ENCODE peak calls at places on chromosomes 3 and 15, in seven cellular contexts. One of them, this sample, is unnamed.

GRCh38 chr3:188583476-188584161 is 429.7 kb downstream of the LPP start:
- DNase-seq in BE2C: no peak
- DNase-seq in spleen: no peak
- DNase-seq in GM12865: peak; percentile 13
- DNase-seq in AG09309: no peak
- DNase-seq in choroid plexus epithelial cell: peak; percentile 35
- DNase-seq in coronary artery: no peak
- DNase-seq in this sample: peak; percentile 79

GRCh38 chr3:155790272-155790918 is 15.7 kb downstream of the C3orf33 start:
- DNase-seq in BE2C: no peak
- DNase-seq in spleen: no peak
- DNase-seq in GM12865: no peak
- DNase-seq in AG09309: no peak
- DNase-seq in choroid plexus epithelial cell: no peak
- DNase-seq in coronary artery: no peak
- DNase-seq in this sample: no peak

GRCh38 chr15:30985081-30985531 is 6.3 kb downstream of the MTMR10 start:
- DNase-seq in BE2C: no peak
- DNase-seq in spleen: no peak
- DNase-seq in GM12865: no peak
- DNase-seq in AG09309: no peak
- DNase-seq in choroid plexus epithelial cell: peak; percentile 54
- DNase-seq in coronary artery: no peak
- DNase-seq in this sample: no peak

GRCh38 chr15:63093486-63094205 is 28.0 kb upstream of the LACTB start:
- DNase-seq in BE2C: peak; percentile 84
- DNase-seq in spleen: peak; percentile 86
- DNase-seq in GM12865: peak; percentile 84
- DNase-seq in AG09309: no peak
- DNase-seq in choroid plexus epithelial cell: peak; percentile 87
- DNase-seq in coronary artery: no peak
- DNase-seq in this sample: peak; percentile 87

GRCh38 chr3:170614214-170614966 is 28.5 kb upstream of the SLC7A14 start:
- DNase-seq in BE2C: no peak
- DNase-seq in spleen: no peak
- DNase-seq in GM12865: no peak
- DNase-seq in AG09309: peak; percentile 78
- DNase-seq in choroid plexus epithelial cell: peak; percentile 83
- DNase-seq in coronary artery: no peak
- DNase-seq in this sample: no peak

GRCh38 chr15:62769604-62770003 is 272.9 kb upstream of the TPM1 start:
- DNase-seq in BE2C: no peak
- DNase-seq in spleen: no peak
- DNase-seq in GM12865: no peak
- DNase-seq in AG09309: peak; percentile 53
- DNase-seq in choroid plexus epithelial cell: peak; percentile 66
- DNase-seq in coronary artery: no peak
- DNase-seq in this sample: no peak

GRCh38 chr3:44237161-44237560 is 4.5 kb upstream of the TOPAZ1 start:
- DNase-seq in BE2C: no peak
- DNase-seq in spleen: no peak
- DNase-seq in GM12865: no peak
- DNase-seq in AG09309: no peak
- DNase-seq in choroid plexus epithelial cell: no peak
- DNase-seq in coronary artery: no peak
- DNase-seq in this sample: no peak

GRCh38 chr15:74783072-74783807 is 1.4 kb downstream of the CSK start:
- DNase-seq in BE2C: peak; percentile 42
- DNase-seq in spleen: peak; percentile 90
- DNase-seq in GM12865: peak; percentile 76
- DNase-seq in AG09309: no peak
- DNase-seq in choroid plexus epithelial cell: peak; percentile 54
- DNase-seq in coronary artery: no peak
- DNase-seq in this sample: peak; percentile 61

GRCh38 chr3:191363221-191363620 is 32.9 kb upstream of the UTS2B start:
- DNase-seq in BE2C: no peak
- DNase-seq in spleen: no peak
- DNase-seq in GM12865: no peak
- DNase-seq in AG09309: no peak
- DNase-seq in choroid plexus epithelial cell: no peak
- DNase-seq in coronary artery: no peak
- DNase-seq in this sample: no peak

GRCh38 chr3:49133226-49133951 is 539 bp upstream of the LAMB2 start:
- DNase-seq in BE2C: peak; percentile 75
- DNase-seq in spleen: no peak
- DNase-seq in GM12865: no peak
- DNase-seq in AG09309: peak; percentile 62
- DNase-seq in choroid plexus epithelial cell: peak; percentile 92
- DNase-seq in coronary artery: peak; percentile 90
- DNase-seq in this sample: no peak

GRCh38 chr3:36540898-36541518 is 160.7 kb downstream of the STAC start:
- DNase-seq in BE2C: peak; percentile 24
- DNase-seq in spleen: no peak
- DNase-seq in GM12865: no peak
- DNase-seq in AG09309: peak; percentile 25
- DNase-seq in choroid plexus epithelial cell: peak; percentile 69
- DNase-seq in coronary artery: no peak
- DNase-seq in this sample: no peak

GRCh38 chr15:59687831-59688230 is 1.3 kb downstream of the BNIP2 start:
- DNase-seq in BE2C: no peak
- DNase-seq in spleen: no peak
- DNase-seq in GM12865: peak; percentile 66
- DNase-seq in AG09309: no peak
- DNase-seq in choroid plexus epithelial cell: peak; percentile 64
- DNase-seq in coronary artery: no peak
- DNase-seq in this sample: peak; percentile 42

GRCh38 chr3:128548426-128549282 is 55.7 kb upstream of the GATA2 start:
- DNase-seq in BE2C: peak; percentile 53
- DNase-seq in spleen: no peak
- DNase-seq in GM12865: no peak
- DNase-seq in AG09309: no peak
- DNase-seq in choroid plexus epithelial cell: peak; percentile 32
- DNase-seq in coronary artery: no peak
- DNase-seq in this sample: no peak

GRCh38 chr15:67884514-67885225 is 44.8 kb upstream of the RNU6-1 start:
- DNase-seq in BE2C: peak; percentile 78
- DNase-seq in spleen: peak; percentile 84
- DNase-seq in GM12865: peak; percentile 54
- DNase-seq in AG09309: peak; percentile 2
- DNase-seq in choroid plexus epithelial cell: peak; percentile 90
- DNase-seq in coronary artery: peak; percentile 90
- DNase-seq in this sample: peak; percentile 60

GRCh38 chr15:58221591-58222241 is 83.5 kb downstream of the AQP9 start:
- DNase-seq in BE2C: peak; percentile 53
- DNase-seq in spleen: no peak
- DNase-seq in GM12865: peak; percentile 42
- DNase-seq in AG09309: no peak
- DNase-seq in choroid plexus epithelial cell: peak; percentile 48
- DNase-seq in coronary artery: no peak
- DNase-seq in this sample: peak; percentile 10
- TF ChIP-seq CTCF in BE2C: peak; percentile 75
- TF ChIP-seq CTCF in spleen: peak; percentile 15
- TF ChIP-seq CTCF in GM12865: peak; percentile 75
- TF ChIP-seq CTCF in AG09309: peak; percentile 73
- TF ChIP-seq CTCF in choroid plexus epithelial cell: peak; percentile 72
- TF ChIP-seq CTCF in coronary artery: no peak
- TF ChIP-seq CTCF in this sample: no peak

GRCh38 chr3:87036671-87037070 is 45.7 kb upstream of the VGLL3 start:
- DNase-seq in BE2C: no peak
- DNase-seq in spleen: no peak
- DNase-seq in GM12865: no peak
- DNase-seq in AG09309: no peak
- DNase-seq in choroid plexus epithelial cell: no peak
- DNase-seq in coronary artery: no peak
- DNase-seq in this sample: no peak

GRCh38 chr3:87035339-87035738 is 44.4 kb upstream of the VGLL3 start:
- DNase-seq in BE2C: no peak
- DNase-seq in spleen: no peak
- DNase-seq in GM12865: no peak
- DNase-seq in AG09309: no peak
- DNase-seq in choroid plexus epithelial cell: no peak
- DNase-seq in coronary artery: no peak
- DNase-seq in this sample: no peak

GRCh38 chr3:87037652-87038051 is 46.7 kb upstream of the VGLL3 start:
- DNase-seq in BE2C: no peak
- DNase-seq in spleen: no peak
- DNase-seq in GM12865: no peak
- DNase-seq in AG09309: no peak
- DNase-seq in choroid plexus epithelial cell: no peak
- DNase-seq in coronary artery: no peak
- DNase-seq in this sample: no peak

GRCh38 chr3:87045473-87045872 is 54.5 kb upstream of the VGLL3 start:
- DNase-seq in BE2C: no peak
- DNase-seq in spleen: no peak
- DNase-seq in GM12865: no peak
- DNase-seq in AG09309: no peak
- DNase-seq in choroid plexus epithelial cell: no peak
- DNase-seq in coronary artery: no peak
- DNase-seq in this sample: no peak

GRCh38 chr3:87041191-87041590 is 50.2 kb upstream of the VGLL3 start:
- DNase-seq in BE2C: no peak
- DNase-seq in spleen: no peak
- DNase-seq in GM12865: no peak
- DNase-seq in AG09309: no peak
- DNase-seq in choroid plexus epithelial cell: no peak
- DNase-seq in coronary artery: no peak
- DNase-seq in this sample: no peak
- TF ChIP-seq CTCF in BE2C: no peak
- TF ChIP-seq CTCF in spleen: no peak
- TF ChIP-seq CTCF in GM12865: no peak
- TF ChIP-seq CTCF in AG09309: no peak
- TF ChIP-seq CTCF in choroid plexus epithelial cell: no peak
- TF ChIP-seq CTCF in coronary artery: no peak
- TF ChIP-seq CTCF in this sample: no peak

DNA sequence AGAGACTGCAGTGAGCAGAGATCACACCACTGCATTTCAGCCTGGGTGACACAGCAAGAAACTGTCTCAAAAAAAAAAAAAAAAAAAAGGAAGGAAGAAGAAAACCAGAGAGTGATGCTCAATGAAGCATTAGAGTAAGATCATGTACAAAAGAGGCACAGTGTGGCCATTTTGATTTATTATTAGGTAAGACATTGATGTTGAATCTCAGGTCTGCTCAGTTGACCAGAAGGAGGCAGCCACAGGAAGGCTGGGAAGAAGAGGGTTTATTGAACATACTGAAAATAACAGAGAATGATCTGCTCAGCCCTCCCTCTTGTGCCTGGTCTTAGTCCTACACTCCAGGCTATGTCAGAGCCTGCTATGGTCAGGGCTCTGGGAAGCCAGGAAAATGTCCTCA is 15.6 kb downstream of the LRRK1 start:
- DNase-seq in BE2C: no peak
- DNase-seq in spleen: no peak
- DNase-seq in GM12865: peak; percentile 54
- DNase-seq in AG09309: no peak
- DNase-seq in choroid plexus epithelial cell: peak; percentile 53
- DNase-seq in coronary artery: no peak
- DNase-seq in this sample: no peak
- TF ChIP-seq CTCF in BE2C: peak; percentile 9
- TF ChIP-seq CTCF in spleen: no peak
- TF ChIP-seq CTCF in GM12865: no peak
- TF ChIP-seq CTCF in AG09309: peak; percentile 24
- TF ChIP-seq CTCF in choroid plexus epithelial cell: peak; percentile 40
- TF ChIP-seq CTCF in coronary artery: no peak
- TF ChIP-seq CTCF in this sample: no peak

GRCh38 chr3:23235264-23235663 is 32.1 kb downstream of the UBE2E2 start:
- DNase-seq in BE2C: no peak
- DNase-seq in spleen: no peak
- DNase-seq in GM12865: no peak
- DNase-seq in AG09309: no peak
- DNase-seq in choroid plexus epithelial cell: no peak
- DNase-seq in coronary artery: no peak
- DNase-seq in this sample: no peak

GRCh38 chr3:23238156-23238555 is 35.0 kb downstream of the UBE2E2 start:
- DNase-seq in BE2C: no peak
- DNase-seq in spleen: no peak
- DNase-seq in GM12865: no peak
- DNase-seq in AG09309: no peak
- DNase-seq in choroid plexus epithelial cell: no peak
- DNase-seq in coronary artery: no peak
- DNase-seq in this sample: no peak

GRCh38 chr3:23236890-23237289 is 33.8 kb downstream of the UBE2E2 start:
- DNase-seq in BE2C: no peak
- DNase-seq in spleen: no peak
- DNase-seq in GM12865: no peak
- DNase-seq in AG09309: no peak
- DNase-seq in choroid plexus epithelial cell: no peak
- DNase-seq in coronary artery: no peak
- DNase-seq in this sample: no peak

GRCh38 chr3:23232016-23232415 is 28.9 kb downstream of the UBE2E2 start:
- DNase-seq in BE2C: no peak
- DNase-seq in spleen: no peak
- DNase-seq in GM12865: no peak
- DNase-seq in AG09309: no peak
- DNase-seq in choroid plexus epithelial cell: no peak
- DNase-seq in coronary artery: no peak
- DNase-seq in this sample: no peak

GRCh38 chr3:23232879-23233278 is 29.8 kb downstream of the UBE2E2 start:
- DNase-seq in BE2C: no peak
- DNase-seq in spleen: no peak
- DNase-seq in GM12865: no peak
- DNase-seq in AG09309: no peak
- DNase-seq in choroid plexus epithelial cell: no peak
- DNase-seq in coronary artery: no peak
- DNase-seq in this sample: no peak
- TF ChIP-seq CTCF in BE2C: no peak
- TF ChIP-seq CTCF in spleen: no peak
- TF ChIP-seq CTCF in GM12865: no peak
- TF ChIP-seq CTCF in AG09309: peak; percentile 1
- TF ChIP-seq CTCF in choroid plexus epithelial cell: no peak
- TF ChIP-seq CTCF in coronary artery: no peak
- TF ChIP-seq CTCF in this sample: no peak

DNA sequence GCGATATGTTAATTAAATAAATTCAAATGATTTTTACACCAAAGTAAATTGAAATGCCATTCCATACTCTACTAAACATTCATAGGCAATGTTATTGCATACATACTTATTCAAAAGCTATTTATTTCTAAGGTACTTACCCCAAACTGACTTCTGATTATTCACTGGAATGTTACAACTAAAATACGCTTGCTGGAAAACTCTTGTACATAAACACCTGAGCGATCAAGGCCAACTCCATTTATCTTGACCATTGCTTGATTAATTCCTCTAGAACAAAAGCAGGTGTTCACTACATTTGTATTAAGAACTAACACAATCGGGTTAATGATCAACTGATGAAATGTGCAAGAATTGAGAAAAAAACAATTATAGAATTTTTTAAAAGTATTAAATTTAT is at the start of gene SERPINI2:
- DNase-seq in BE2C: no peak
- DNase-seq in spleen: no peak
- DNase-seq in GM12865: no peak
- DNase-seq in AG09309: no peak
- DNase-seq in choroid plexus epithelial cell: no peak
- DNase-seq in coronary artery: no peak
- DNase-seq in this sample: no peak
- TF ChIP-seq CTCF in BE2C: no peak
- TF ChIP-seq CTCF in spleen: no peak
- TF ChIP-seq CTCF in GM12865: no peak
- TF ChIP-seq CTCF in AG09309: no peak
- TF ChIP-seq CTCF in choroid plexus epithelial cell: no peak
- TF ChIP-seq CTCF in coronary artery: no peak
- TF ChIP-seq CTCF in this sample: no peak

This sample was measured in activated CD8-positive, alpha-beta T cell treated with anti-CD3 and anti-CD28 coated beads for 36 hours.